ENCODE peak calls at places on chromosomes 11 and 22, in seven cellular contexts. E is mammary epithelial cell; U is activated CD4-positive, alpha-beta T cell treated with anti-CD3 and anti-CD28 coated beads, Interleukin-2, amount 50 U/mL, for 48 hours; O is MV-4-11; G is COR-L47; K is cardiac muscle cell; B is colonic mucosa. I is an unnamed sample.

GRCh38 chr11:61756452-61757212 is 4.2 kb downstream of the MYRF start:
- DNase-seq in E (no peak), U (peak), O (peak), G (no peak), K (no peak), B (peak), I (no peak)

GRCh38 chr11:2092956-2093412 is 46.2 kb downstream of the IGF2 start:
- DNase-seq in E (peak), U (peak), O (no peak), G (peak), K (no peak), B (peak), I (peak)

GRCh38 chr11:105004021-105004420 is 18.9 kb downstream of the CASP5 start:
- DNase-seq in E (no peak), U (no peak), O (no peak), G (no peak), K (no peak), B (no peak), I (no peak)

GRCh38 chr11:64119748-64120147 is 46.2 kb downstream of the MACROD1 start:
- DNase-seq in E (no peak), U (no peak), O (no peak), G (no peak), K (no peak), B (no peak), I (no peak)

GRCh38 chr11:71103266-71103665 is 149.1 kb downstream of the SHANK2 start:
- DNase-seq in E (no peak), U (no peak), O (no peak), G (no peak), K (no peak), B (no peak), I (peak)

GRCh38 chr11:39412117-39412516 is 2047.3 kb downstream of the LRRC4C start:
- DNase-seq in E (no peak), U (no peak), O (no peak), G (no peak), K (no peak), B (no peak), I (no peak)

GRCh38 chr11:2524446-2525165 is 79.8 kb downstream of the KCNQ1 start:
- DNase-seq in E (no peak), U (no peak), O (peak), G (no peak), K (no peak), B (peak), I (no peak)

GRCh38 chr11:7826316-7826715 is 29.6 kb upstream of the OR5P2 start:
- DNase-seq in E (no peak), U (no peak), O (no peak), G (no peak), K (no peak), B (no peak), I (no peak)

GRCh38 chr11:44936951-44937543 is 13.6 kb downstream of the TP53I11 start:
- DNase-seq in E (no peak), U (no peak), O (no peak), G (no peak), K (no peak), B (no peak), I (no peak)

GRCh38 chr11:126815111-126815510 is 185.5 kb downstream of the KIRREL3 start:
- DNase-seq in E (no peak), U (no peak), O (no peak), G (no peak), K (no peak), B (no peak), I (no peak)

GRCh38 chr11:133900176-133901105 is 55.1 kb upstream of the SPATA19 start:
- DNase-seq in E (no peak), U (no peak), O (no peak), G (no peak), K (no peak), B (no peak), I (no peak)

GRCh38 chr11:12698049-12698448 is 23.8 kb downstream of the TEAD1 start:
- DNase-seq in E (no peak), U (no peak), O (no peak), G (no peak), K (no peak), B (no peak), I (no peak)

GRCh38 chr11:100791873-100792272 is 104.8 kb downstream of the ARHGAP42 start:
- DNase-seq in E (peak), U (no peak), O (no peak), G (no peak), K (no peak), B (no peak), I (no peak)

GRCh38 chr22:49979587-49980264 is 19.2 kb downstream of the PIM3 start:
- DNase-seq in E (no peak), U (peak), O (peak), G (no peak), K (no peak), B (peak), I (no peak)

GRCh38 chr11:111429066-111429506 is 50.0 kb upstream of the POU2AF1 start:
- DNase-seq in E (peak), U (peak), O (peak), G (no peak), K (no peak), B (peak), I (no peak)

GRCh38 chr11:17354070-17354924 is 2.7 kb downstream of the NCR3LG1 start:
- DNase-seq in E (peak), U (peak), O (peak), G (peak), K (peak), B (peak), I (no peak)